ENCODE peak calls at places on chromosome 12, in ten cellular contexts. O is stimulated activated CD4-positive, alpha-beta T cell treated with anti-CD3 and anti-CD28 coated beads, Interleukin-15, amount 100 ng/mL, for 1 hour; A is AG09309; R is left cardiac atrium; V is HTR-8/SVneo; E is EH; D is NB4; W is transverse colon; N is cardiac muscle cell; C is T-helper 22 cell. G is an unnamed sample.

GRCh38 chr12:6345319-6346071 is 3.6 kb upstream of the TNFRSF1A start:
- DNase-seq in O (no peak), A (peak; percentile 85), R (peak; percentile 73), V (peak; percentile 92), E (peak; percentile 96), D (peak; percentile 65), W (no peak), N (peak; percentile 96), C (peak; percentile 30), G (peak; percentile 90)

GRCh38 chr12:127558363-127558762 is 708.6 kb upstream of the TMEM132C start:
- DNase-seq in O (no peak), A (no peak), R (no peak), V (no peak), E (peak; percentile 17), D (no peak), W (no peak), N (no peak), C (no peak), G (no peak)

GRCh38 chr12:111434680-111435338 is 29.1 kb downstream of the SH2B3 start:
- DNase-seq in O (peak; percentile 67), A (no peak), R (peak; percentile 75), V (no peak), E (peak; percentile 69), D (peak; percentile 65), W (peak; percentile 74), N (peak; percentile 61), C (peak; percentile 85), G (peak; percentile 80)

GRCh38 chr12:27771470-27772327 is 8.3 kb upstream of the KLHL42 start:
- DNase-seq in O (no peak), A (no peak), R (no peak), V (no peak), E (no peak), D (no peak), W (no peak), N (no peak), C (no peak), G (no peak)

GRCh38 chr12:117100251-117100650 is 1.0 kb upstream of the TESC start:
- DNase-seq in O (no peak), A (no peak), R (no peak), V (peak; percentile 37), E (peak; percentile 21), D (peak; percentile 72), W (no peak), N (no peak), C (no peak), G (peak; percentile 59)

GRCh38 chr12:24743891-24744793 is 204.8 kb downstream of the BCAT1 start:
- DNase-seq in O (no peak), A (no peak), R (no peak), V (no peak), E (peak; percentile 37), D (no peak), W (no peak), N (peak; percentile 50), C (no peak), G (no peak)

GRCh38 chr12:88579941-88580871 is at the start of gene KITLG:
- DNase-seq in O (no peak), A (no peak), R (peak; percentile 88), V (peak; percentile 53), E (peak; percentile 91), D (peak; percentile 55), W (peak; percentile 89), N (peak; percentile 93), C (no peak), G (peak; percentile 91)

GRCh38 chr12:49187184-49187583 is 1.7 kb downstream of the TUBA1A start:
- DNase-seq in O (no peak), A (peak; percentile 7), R (peak; percentile 53), V (no peak), E (peak; percentile 54), D (no peak), W (no peak), N (peak; percentile 54), C (no peak), G (peak; percentile 59)

GRCh38 chr12:57470286-57470969 is 9.2 kb downstream of the ARHGAP9 start:
- DNase-seq in O (no peak), A (no peak), R (no peak), V (no peak), E (no peak), D (no peak), W (no peak), N (no peak), C (no peak), G (no peak)

GRCh38 chr12:107557026-107557425 is 128.6 kb upstream of the PWP1 start:
- DNase-seq in O (no peak), A (no peak), R (no peak), V (no peak), E (no peak), D (no peak), W (no peak), N (no peak), C (no peak), G (no peak)

GRCh38 chr12:127964717-127965116 is 302.3 kb upstream of the TMEM132C start:
- DNase-seq in O (no peak), A (no peak), R (no peak), V (peak; percentile 33), E (peak; percentile 60), D (peak; percentile 45), W (no peak), N (no peak), C (no peak), G (no peak)

GRCh38 chr12:49730568-49731101 is 10.7 kb upstream of the TMBIM6 start:
- DNase-seq in O (no peak), A (no peak), R (no peak), V (no peak), E (peak; percentile 33), D (no peak), W (no peak), N (no peak), C (no peak), G (no peak)

GRCh38 chr12:41531147-41531829 is 343.2 kb downstream of the PDZRN4 start:
- DNase-seq in O (no peak), A (no peak), R (peak; percentile 72), V (no peak), E (no peak), D (no peak), W (peak; percentile 48), N (peak; percentile 56), C (no peak), G (no peak)

GRCh38 chr12:47903151-47903611 is 1.6 kb downstream of the VDR start:
- DNase-seq in O (no peak), A (peak; percentile 45), R (peak; percentile 34), V (no peak), E (peak; percentile 76), D (peak; percentile 76), W (peak; percentile 76), N (peak; percentile 70), C (no peak), G (peak; percentile 32)

GRCh38 chr12:16352481-16352880 is 5.0 kb downstream of the MGST1 start:
- DNase-seq in O (no peak), A (no peak), R (no peak), V (no peak), E (peak; percentile 82), D (no peak), W (no peak), N (peak; percentile 86), C (no peak), G (no peak)

GRCh38 chr12:121911824-121912585 is 6.4 kb upstream of the CFAP251 start:
- DNase-seq in O (no peak), A (no peak), R (no peak), V (no peak), E (no peak), D (no peak), W (no peak), N (no peak), C (no peak), G (no peak)

GRCh38 chr12:80938397-80938796 is 663 bp upstream of the LIN7A start:
- DNase-seq in O (no peak), A (no peak), R (no peak), V (no peak), E (no peak), D (peak; percentile 49), W (no peak), N (no peak), C (no peak), G (no peak)

GRCh38 chr12:90631581-90631980 is 323.4 kb downstream of the CCER1 start:
- DNase-seq in O (no peak), A (no peak), R (no peak), V (no peak), E (no peak), D (no peak), W (no peak), N (peak; percentile 7), C (no peak), G (no peak)

G was measured in dermis blood vessel endothelial cell.